ENCODE peak calls at places on chromosomes 6 and 20, in eight cellular contexts. Q is heart left ventricle, K is uterus, X is HFF-Myc, O is cardiac muscle cell, E is A549, P is SK-N-SH, C is nephron progenitor cell. W is an unnamed sample.

GRCh38 chr20:57291003-57291402 is 24.6 kb upstream of the BMP7 start:
- DNase-seq in Q (no peak), K (no peak), X (no peak), O (no peak), E (no peak), P (no peak), C (no peak), W (no peak)

GRCh38 chr6:169190144-169190584 is 63.5 kb downstream of the THBS2 start:
- DNase-seq in Q (peak), K (peak), X (no peak), O (peak), E (no peak), P (no peak), C (no peak), W (no peak)

GRCh38 chr20:1860446-1860845 is 34.8 kb upstream of the SIRPA start:
- DNase-seq in Q (no peak), K (no peak), X (no peak), O (peak), E (no peak), P (no peak), C (no peak), W (no peak)

GRCh38 chr6:18203786-18204185 is 48.6 kb downstream of the KDM1B start:
- DNase-seq in Q (no peak), K (no peak), X (no peak), O (peak), E (no peak), P (no peak), C (no peak), W (no peak)

GRCh38 chr6:151917531-151918329 is 110.2 kb downstream of the ESR1 start:
- DNase-seq in Q (no peak), K (no peak), X (no peak), O (no peak), E (no peak), P (no peak), C (no peak), W (no peak)

GRCh38 chr6:170177383-170178265 is 113.3 kb downstream of the DLL1 start:
- DNase-seq in Q (no peak), K (no peak), X (no peak), O (no peak), E (no peak), P (peak), C (no peak), W (no peak)

GRCh38 chr6:11654876-11655275 is 117.3 kb downstream of the TMEM170B start:
- DNase-seq in Q (no peak), K (no peak), X (no peak), O (peak), E (no peak), P (no peak), C (no peak), W (no peak)

GRCh38 chr6:127146935-127147334 is 28.5 kb downstream of the RSPO3 start:
- DNase-seq in Q (peak), K (no peak), X (peak), O (peak), E (no peak), P (no peak), C (peak), W (peak)

GRCh38 chr20:62501801-62502495 is 26.2 kb upstream of the GATA5 start:
- DNase-seq in Q (no peak), K (no peak), X (no peak), O (peak), E (no peak), P (no peak), C (no peak), W (no peak)

GRCh38 chr6:6515691-6516607 is 72.6 kb upstream of the LY86 start:
- DNase-seq in Q (no peak), K (no peak), X (no peak), O (no peak), E (no peak), P (no peak), C (no peak), W (no peak)

GRCh38 chr6:3108746-3109414 is 9.6 kb upstream of the BPHL start:
- DNase-seq in Q (no peak), K (no peak), X (no peak), O (no peak), E (no peak), P (no peak), C (no peak), W (no peak)

GRCh38 chr6:100440935-100441334 is 23.8 kb downstream of the SIM1 start:
- DNase-seq in Q (no peak), K (no peak), X (no peak), O (no peak), E (no peak), P (no peak), C (no peak), W (no peak)

GRCh38 chr6:112017169-112017568 is 36.7 kb upstream of the CCN6 start:
- DNase-seq in Q (no peak), K (no peak), X (no peak), O (no peak), E (no peak), P (no peak), C (no peak), W (no peak)

GRCh38 chr6:26554669-26555504 is 16.7 kb downstream of the HMGN4 start:
- DNase-seq in Q (no peak), K (peak), X (no peak), O (peak), E (no peak), P (no peak), C (peak), W (peak)

GRCh38 chr6:36728289-36729168 is 30.9 kb downstream of the RAB44 start:
- DNase-seq in Q (no peak), K (no peak), X (no peak), O (no peak), E (no peak), P (no peak), C (no peak), W (no peak)

GRCh38 chr6:125859691-125860210 is 69.0 kb downstream of the NCOA7 start:
- DNase-seq in Q (no peak), K (no peak), X (no peak), O (peak), E (no peak), P (no peak), C (no peak), W (no peak)

GRCh38 chr6:134584809-134585528 is 267.1 kb upstream of the SGK1 start:
- DNase-seq in Q (no peak), K (no peak), X (no peak), O (peak), E (no peak), P (no peak), C (no peak), W (no peak)

GRCh38 chr6:129638055-129639019 is 71.6 kb downstream of the ARHGAP18 start:
- DNase-seq in Q (no peak), K (no peak), X (no peak), O (peak), E (peak), P (no peak), C (no peak), W (peak)

GRCh38 chr6:154683756-154684523 is 49.3 kb upstream of the SCAF8 start:
- DNase-seq in Q (no peak), K (no peak), X (peak), O (peak), E (no peak), P (no peak), C (no peak), W (no peak)

GRCh38 chr6:131831392-131831791 is 23.6 kb downstream of the ENPP1 start:
- DNase-seq in Q (no peak), K (no peak), X (no peak), O (peak), E (no peak), P (no peak), C (no peak), W (no peak)

GRCh38 chr20:36368400-36368799 is 62.3 kb downstream of the DLGAP4 start:
- DNase-seq in Q (no peak), K (no peak), X (no peak), O (no peak), E (no peak), P (no peak), C (no peak), W (no peak)

GRCh38 chr6:710601-711571 is 17.9 kb upstream of the EXOC2 start:
- DNase-seq in Q (peak), K (peak), X (no peak), O (peak), E (peak), P (peak), C (peak), W (peak)

GRCh38 chr6:36197739-36198221 is 1.2 kb downstream of the BRPF3 start:
- DNase-seq in Q (no peak), K (peak), X (no peak), O (no peak), E (no peak), P (no peak), C (no peak), W (no peak)

GRCh38 chr6:110449545-110449903 is 26.9 kb downstream of the SLC22A16 start:
- DNase-seq in Q (no peak), K (no peak), X (no peak), O (peak), E (no peak), P (no peak), C (no peak), W (no peak)

GRCh38 chr6:88177961-88178464 is 11.9 kb upstream of the CNR1 start:
- DNase-seq in Q (no peak), K (no peak), X (no peak), O (peak), E (no peak), P (no peak), C (no peak), W (no peak)

GRCh38 chr6:154157082-154157481 is 118.0 kb downstream of the OPRM1 start:
- DNase-seq in Q (no peak), K (no peak), X (no peak), O (no peak), E (no peak), P (no peak), C (no peak), W (no peak)

GRCh38 chr6:52482903-52483670 is 62.9 kb downstream of the EFHC1 start:
- DNase-seq in Q (no peak), K (no peak), X (no peak), O (no peak), E (no peak), P (no peak), C (no peak), W (no peak)

GRCh38 chr6:152441892-152442291 is 195.3 kb downstream of the SYNE1 start:
- DNase-seq in Q (no peak), K (no peak), X (no peak), O (no peak), E (no peak), P (peak), C (no peak), W (no peak)

GRCh38 chr6:53032853-53033252 is 32.4 kb upstream of the FBXO9 start:
- DNase-seq in Q (no peak), K (no peak), X (no peak), O (no peak), E (no peak), P (no peak), C (no peak), W (no peak)

GRCh38 chr6:169800116-169800667 is 48.8 kb downstream of the ERMARD start:
- DNase-seq in Q (no peak), K (no peak), X (no peak), O (peak), E (no peak), P (no peak), C (no peak), W (no peak)

GRCh38 chr6:36545767-36546663 is 1.3 kb downstream of the STK38 start:
- DNase-seq in Q (no peak), K (no peak), X (no peak), O (peak), E (no peak), P (peak), C (no peak), W (peak)

GRCh38 chr6:34575326-34575725 is 19.2 kb upstream of the SPDEF start:
- DNase-seq in Q (no peak), K (no peak), X (no peak), O (no peak), E (no peak), P (peak), C (no peak), W (no peak)

GRCh38 chr6:89242574-89243330 is 25.6 kb upstream of the GABRR1 start:
- DNase-seq in Q (no peak), K (no peak), X (peak), O (peak), E (peak), P (peak), C (no peak), W (no peak)

GRCh38 chr6:89252902-89253301 is 35.7 kb upstream of the GABRR1 start:
- DNase-seq in Q (no peak), K (no peak), X (no peak), O (no peak), E (no peak), P (no peak), C (no peak), W (no peak)

GRCh38 chr6:35470663-35471120 is 2.5 kb downstream of the RPL10A start:
- DNase-seq in Q (no peak), K (no peak), X (no peak), O (no peak), E (no peak), P (no peak), C (no peak), W (no peak)

GRCh38 chr6:138001750-138002349 is 105.4 kb downstream of the PERP start:
- DNase-seq in Q (peak), K (peak), X (peak), O (peak), E (peak), P (peak), C (peak), W (peak)

GRCh38 chr6:108518714-108519576 is 41.8 kb upstream of the FOXO3 start:
- DNase-seq in Q (no peak), K (no peak), X (peak), O (peak), E (peak), P (peak), C (no peak), W (peak)
- TF ChIP-seq CTCF in Q (no peak), K (no peak), X (peak), O (peak), E (peak), P (peak), C (peak), W (peak)

GRCh38 chr20:23043376-23043775 is 6.1 kb downstream of the THBD start:
- DNase-seq in Q (no peak), K (no peak), X (no peak), O (no peak), E (no peak), P (no peak), C (no peak), W (no peak)
- TF ChIP-seq CTCF in Q (no peak), K (no peak), X (no peak), O (no peak), E (no peak), P (no peak), C (no peak), W (no peak)

GRCh38 chr6:106089981-106090380 is 3.8 kb downstream of the PRDM1 start:
- DNase-seq in Q (no peak), K (no peak), X (no peak), O (peak), E (no peak), P (no peak), C (no peak), W (no peak)
- TF ChIP-seq CTCF in Q (peak), K (peak), X (peak), O (no peak), E (no peak), P (peak), C (no peak), W (no peak)

DNA sequence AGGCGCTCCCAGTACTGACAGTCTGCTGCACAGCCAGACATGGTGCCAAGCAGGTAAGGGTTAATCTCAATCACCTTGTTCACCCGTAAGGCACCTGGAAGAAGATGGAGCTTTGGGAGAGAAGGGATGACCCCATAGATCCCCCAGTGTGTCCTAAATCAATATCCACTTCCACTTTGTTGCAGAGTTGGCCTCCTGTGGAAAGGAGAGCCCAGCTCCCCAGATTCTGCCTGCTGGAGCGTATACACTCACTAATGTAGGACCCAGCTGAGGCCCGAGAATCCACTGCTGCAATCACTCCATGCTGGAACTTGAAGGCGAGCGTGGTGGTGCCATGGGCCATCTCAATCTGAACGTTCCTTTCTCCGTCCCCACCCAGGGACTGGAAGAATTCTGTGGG is 1.2 kb downstream of the PSMB8 start:
- DNase-seq in Q (no peak), K (no peak), X (no peak), O (no peak), E (no peak), P (no peak), C (no peak), W (no peak)
- TF ChIP-seq CTCF in Q (no peak), K (no peak), X (no peak), O (no peak), E (no peak), P (no peak), C (no peak), W (no peak)

GRCh38 chr6:13328076-13328874 is at the start of gene TBC1D7:
- DNase-seq in Q (peak), K (peak), X (peak), O (peak), E (peak), P (peak), C (peak), W (peak)
- TF ChIP-seq CTCF in Q (no peak), K (peak), X (no peak), O (peak), E (no peak), P (peak), C (no peak), W (no peak)

GRCh38 chr20:49825521-49826033 is 12.9 kb downstream of the SLC9A8 start:
- DNase-seq in Q (no peak), K (no peak), X (no peak), O (no peak), E (no peak), P (no peak), C (no peak), W (no peak)
- TF ChIP-seq CTCF in Q (no peak), K (no peak), X (no peak), O (no peak), E (peak), P (no peak), C (no peak), W (no peak)

GRCh38 chr6:116564921-116565872 is 6.1 kb upstream of the RWDD1 start:
- DNase-seq in Q (peak), K (no peak), X (no peak), O (peak), E (no peak), P (no peak), C (no peak), W (no peak)

GRCh38 chr6:116562019-116562403 is 8.5 kb downstream of the CALHM4 start:
- DNase-seq in Q (no peak), K (no peak), X (no peak), O (no peak), E (no peak), P (no peak), C (no peak), W (no peak)

GRCh38 chr6:116562614-116563013 is 8.7 kb upstream of the RWDD1 start:
- DNase-seq in Q (no peak), K (no peak), X (no peak), O (peak), E (no peak), P (no peak), C (no peak), W (no peak)

GRCh38 chr6:116563830-116564229 is 7.5 kb upstream of the RWDD1 start:
- DNase-seq in Q (no peak), K (no peak), X (no peak), O (no peak), E (no peak), P (no peak), C (no peak), W (no peak)

GRCh38 chr6:116564296-116564695 is 7.0 kb upstream of the RWDD1 start:
- DNase-seq in Q (no peak), K (no peak), X (no peak), O (no peak), E (no peak), P (no peak), C (no peak), W (no peak)
- TF ChIP-seq CTCF in Q (no peak), K (no peak), X (no peak), O (no peak), E (no peak), P (no peak), C (no peak), W (no peak)

W was measured in endothelial cell.